ENCODE peak calls at places on chromosomes 16 and 17, in seven cellular contexts. L is mesenchymal stem cell, X is mesendoderm, D is IMR-90, O is H9, I is neuronal stem cell, E is H1. B is an unnamed sample.

GRCh38 chr16:24504467-24505345 is 34.7 kb upstream of the RBBP6 start:
- DNase-seq in L (peak; percentile 67), X (peak; percentile 82), D (peak; percentile 50), O (peak; percentile 79), I (peak; percentile 71), E (peak; percentile 38), B (peak; percentile 84)

GRCh38 chr17:64739316-64740058 is 77.4 kb upstream of the SMURF2 start:
- DNase-seq in L (peak; percentile 95), X (peak; percentile 34), D (peak; percentile 84), O (peak; percentile 67), I (no peak), E (no peak), B (no peak)

GRCh38 chr16:6558133-6558532 is 774.5 kb upstream of the RBFOX1 start:
- DNase-seq in L (no peak), X (peak; percentile 79), D (no peak), O (peak; percentile 82), I (no peak), E (peak; percentile 61), B (no peak)

GRCh38 chr17:59838196-59838911 is 54.4 kb downstream of the TUBD1 start:
- DNase-seq in L (no peak), X (peak; percentile 60), D (no peak), O (no peak), I (no peak), E (no peak), B (no peak)

GRCh38 chr17:33972756-33973155 is 282.3 kb upstream of the CCL2 start:
- DNase-seq in L (no peak), X (no peak), D (no peak), O (no peak), I (no peak), E (no peak), B (no peak)

GRCh38 chr17:66580178-66580577 is 254.7 kb upstream of the CACNG5 start:
- DNase-seq in L (peak; percentile 90), X (peak; percentile 57), D (peak; percentile 76), O (peak; percentile 43), I (peak; percentile 40), E (no peak), B (peak; percentile 11)

GRCh38 chr17:27540300-27541105 is 84.3 kb downstream of the KSR1 start:
- DNase-seq in L (peak; percentile 100), X (no peak), D (peak; percentile 100), O (no peak), I (no peak), E (no peak), B (peak; percentile 94)

GRCh38 chr17:50308666-50309065 is 34.4 kb downstream of the TMEM92 start:
- DNase-seq in L (peak; percentile 42), X (no peak), D (peak; percentile 74), O (no peak), I (no peak), E (no peak), B (no peak)

GRCh38 chr16:89256651-89257254 is 39.2 kb downstream of the ZNF778 start:
- DNase-seq in L (peak; percentile 72), X (peak; percentile 63), D (peak; percentile 63), O (peak; percentile 76), I (no peak), E (no peak), B (peak; percentile 31)

GRCh38 chr16:11884035-11884434 is 31.7 kb downstream of the GSPT1 start:
- DNase-seq in L (no peak), X (no peak), D (no peak), O (no peak), I (no peak), E (no peak), B (no peak)

GRCh38 chr17:39813631-39814030 is 50.5 kb downstream of the IKZF3 start:
- DNase-seq in L (no peak), X (no peak), D (no peak), O (no peak), I (no peak), E (no peak), B (peak; percentile 63)

GRCh38 chr17:8362651-8363332 is 13.7 kb downstream of the KRABD2 start:
- DNase-seq in L (no peak), X (no peak), D (peak; percentile 62), O (no peak), I (no peak), E (no peak), B (no peak)

GRCh38 chr17:60106377-60107059 is 27.8 kb upstream of the HEATR6 start:
- DNase-seq in L (peak; percentile 73), X (no peak), D (peak; percentile 85), O (no peak), I (no peak), E (no peak), B (no peak)

GRCh38 chr16:2473425-2473926 is 1.5 kb upstream of the TBC1D24 start:
- DNase-seq in L (no peak), X (no peak), D (no peak), O (peak; percentile 45), I (no peak), E (no peak), B (no peak)

GRCh38 chr16:2472488-2472864 is 1.4 kb downstream of the NTN3 start:
- DNase-seq in L (no peak), X (no peak), D (no peak), O (no peak), I (no peak), E (no peak), B (no peak)

GRCh38 chr16:2473999-2474876 is 689 bp upstream of the TBC1D24 start:
- DNase-seq in L (peak; percentile 54), X (no peak), D (peak; percentile 27), O (peak; percentile 64), I (no peak), E (no peak), B (peak; percentile 41)

GRCh38 chr16:2471653-2472487 is 773 bp downstream of the NTN3 start:
- DNase-seq in L (no peak), X (no peak), D (no peak), O (no peak), I (no peak), E (no peak), B (no peak)

GRCh38 chr16:2472885-2473284 is 1.8 kb downstream of the NTN3 start:
- DNase-seq in L (no peak), X (no peak), D (no peak), O (no peak), I (no peak), E (no peak), B (no peak)
- H3K27me3 ChIP-seq in L (peaks cover 36% of the 10 kb centered on the region), X (peaks cover 9% of the 10 kb centered on the region), D (no peaks in the 10 kb centered on the region), O (peaks cover 18% of the 10 kb centered on the region), I (no peaks in the 10 kb centered on the region), E (peaks cover 73% of the 10 kb centered on the region), B (peaks cover 56% of the 10 kb centered on the region)

GRCh38 chr16:2818278-2818876 is 1.3 kb downstream of the PRSS21 start:
- DNase-seq in L (no peak), X (no peak), D (no peak), O (no peak), I (no peak), E (no peak), B (no peak)
- H2AK5ac ChIP-seq in L (no peak overlapping the region), X (no peak overlapping the region), D (no peak overlapping the region), O (no peak overlapping the region), I (no peak overlapping the region), E (no peak overlapping the region), B (no peak overlapping the region)

GRCh38 chr16:87877942-87878507 is 8.7 kb upstream of the SLC7A5 start:
- DNase-seq in L (no peak), X (no peak), D (no peak), O (no peak), I (no peak), E (no peak), B (peak; percentile 29)
- H3K4me2 ChIP-seq in L (no peak overlapping the region), X (no peak overlapping the region), D (no peak overlapping the region), O (no peak overlapping the region), I (no peak overlapping the region), E (no peak overlapping the region), B (no peak overlapping the region)

DNA sequence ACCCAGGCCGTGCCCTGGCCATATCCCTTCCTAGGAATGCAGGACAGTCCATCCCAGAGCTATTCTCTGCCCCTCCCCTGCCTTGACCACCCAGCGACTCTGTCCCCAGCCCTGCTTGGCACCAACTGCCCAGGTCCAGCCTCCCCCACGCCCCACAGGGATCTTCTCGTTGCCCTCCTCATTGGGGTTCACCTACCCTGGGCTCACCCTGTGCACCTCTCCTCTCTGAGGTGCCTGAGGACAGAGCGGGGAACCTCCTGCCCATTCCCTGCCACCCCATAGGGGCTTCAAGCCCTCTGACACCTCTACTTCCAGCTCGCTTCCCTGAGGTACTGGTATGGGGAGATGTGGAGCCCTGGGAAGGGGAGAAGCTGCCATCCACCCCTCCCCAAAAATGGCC is 6.2 kb upstream of the MPP2 start:
- DNase-seq in L (no peak), X (no peak), D (no peak), O (no peak), I (no peak), E (no peak), B (no peak)
- H3K27me3 ChIP-seq in L (peaks cover 29% of the 10 kb centered on the region), X (peaks cover 3% of the 10 kb centered on the region), D (peaks cover 57% of the 10 kb centered on the region), O (no peaks in the 10 kb centered on the region), I (no peaks in the 10 kb centered on the region), E (peaks cover 17% of the 10 kb centered on the region), B (no peaks in the 10 kb centered on the region)

B was measured in trophoblast cell.